ENCODE peak calls at places on chromosomes 12 and 14, in ten cellular contexts. O is caudate nucleus; Z is activated gamma-delta T cell treated with anti-CD3 and anti-CD28 coated beads, Interleukin-2, amount 50 U/mL, for 16 hours; X is type B pancreatic cell; S is kidney tubule cell; I is ELF-1; B is GM20000; D is A549; J is T-helper 9 cell; M is activated T-cell treated with anti-CD3 and anti-CD28 coated beads for 4 hours. R is an unnamed sample.

GRCh38 chr12:111457577-111457976 is 51.9 kb downstream of the SH2B3 start:
- DNase-seq in X (no peak), S (no peak), Z (no peak), J (no peak), O (no peak), B (no peak), D (no peak), I (no peak), M (no peak), R (no peak)

GRCh38 chr12:57011438-57012424 is 4.6 kb downstream of the TAC3 start:
- DNase-seq in Z (no peak), I (no peak), O (no peak), M (no peak), B (peak; percentile 44), X (no peak), D (no peak), J (no peak), S (no peak), R (peak; percentile 71)

GRCh38 chr12:129959889-129960288 is 56.1 kb upstream of the TMEM132D start:
- DNase-seq in X (no peak), I (no peak), B (no peak), J (no peak), O (no peak), S (no peak), Z (no peak), D (no peak), M (no peak), R (no peak)

GRCh38 chr14:34707722-34708121 is 6.7 kb downstream of the CFL2 start:
- DNase-seq in S (no peak), I (no peak), Z (no peak), B (no peak), O (no peak), M (no peak), J (no peak), X (no peak), D (no peak), R (no peak)

GRCh38 chr14:33493990-33494389 is 456.9 kb downstream of the EGLN3 start:
- DNase-seq in B (no peak), O (no peak), S (no peak), M (no peak), X (no peak), I (no peak), D (no peak), J (no peak), Z (no peak), R (no peak)

GRCh38 chr14:30751646-30752416 is 122.5 kb upstream of the COCH start:
- DNase-seq in J (no peak), O (no peak), X (no peak), I (no peak), M (no peak), D (no peak), Z (no peak), S (peak; percentile 1), B (no peak), R (no peak)

GRCh38 chr12:74170645-74171477 is 366.8 kb upstream of the ATXN7L3B start:
- DNase-seq in J (no peak), S (no peak), B (no peak), I (no peak), Z (no peak), M (no peak), X (no peak), D (no peak), O (no peak), R (no peak)

GRCh38 chr12:110229409-110229808 is 51.6 kb upstream of the ATP2A2 start:
- DNase-seq in S (no peak), D (no peak), J (no peak), M (no peak), O (no peak), B (no peak), Z (no peak), X (no peak), I (no peak), R (no peak)

GRCh38 chr14:75459099-75459741 is 31.4 kb downstream of the JDP2 start:
- DNase-seq in X (no peak), B (no peak), M (no peak), O (peak; percentile 49), S (peak; percentile 83), I (no peak), Z (no peak), D (no peak), J (no peak), R (no peak)

GRCh38 chr12:117360551-117361311 is 695 bp downstream of the NOS1 start:
- DNase-seq in M (no peak), X (no peak), I (peak; percentile 24), D (no peak), B (no peak), Z (no peak), S (no peak), J (no peak), O (no peak), R (no peak)

GRCh38 chr12:64169999-64170398 is 52.1 kb downstream of the KICS2 start:
- DNase-seq in B (no peak), S (no peak), M (no peak), O (no peak), D (no peak), I (no peak), Z (no peak), X (no peak), J (no peak), R (no peak)

GRCh38 chr12:104387190-104387589 is 69.6 kb upstream of the CHST11 start:
- DNase-seq in M (no peak), B (no peak), X (no peak), S (peak; percentile 37), O (no peak), I (no peak), J (no peak), D (no peak), Z (no peak), R (no peak)

GRCh38 chr14:105092124-105092911 is 27.1 kb upstream of the GPR132 start:
- DNase-seq in M (no peak), Z (no peak), I (peak; percentile 50), X (no peak), S (peak; percentile 55), O (no peak), D (peak; percentile 49), B (peak; percentile 30), J (no peak), R (no peak)

GRCh38 chr14:81464253-81465001 is 64.3 kb upstream of the STON2 start:
- DNase-seq in X (no peak), Z (peak; percentile 49), B (peak; percentile 75), I (peak; percentile 66), J (peak; percentile 32), D (peak; percentile 60), S (peak; percentile 68), O (peak; percentile 66), M (peak; percentile 64), R (peak; percentile 17)

GRCh38 chr14:91835197-91835919 is 32.0 kb downstream of the TC2N start:
- DNase-seq in Z (no peak), M (no peak), J (peak; percentile 14), I (no peak), O (no peak), B (peak; percentile 39), D (no peak), S (peak; percentile 17), X (no peak), R (no peak)

GRCh38 chr12:51630256-51630880 is 39.3 kb downstream of the SCN8A start:
- DNase-seq in X (no peak), J (no peak), B (no peak), S (no peak), M (no peak), D (no peak), O (no peak), I (no peak), Z (no peak), R (no peak)

GRCh38 chr14:77151918-77152588 is 10.5 kb upstream of the ZDHHC22 start:
- DNase-seq in I (no peak), D (peak; percentile 83), Z (no peak), B (peak; percentile 62), O (peak; percentile 26), M (no peak), S (peak; percentile 36), J (no peak), X (no peak), R (no peak)

GRCh38 chr12:83945871-83946270 is 966.7 kb downstream of the SLC6A15 start:
- DNase-seq in O (no peak), M (no peak), J (no peak), D (peak; percentile 4), B (no peak), X (no peak), Z (no peak), I (no peak), S (peak; percentile 6), R (no peak)

GRCh38 chr14:89915114-89915878 is 39.2 kb downstream of the EFCAB11 start:
- DNase-seq in X (no peak), B (peak; percentile 55), I (peak; percentile 61), D (peak; percentile 46), J (peak; percentile 40), M (peak; percentile 58), S (peak; percentile 63), O (peak; percentile 84), Z (peak; percentile 48), R (peak; percentile 58)

GRCh38 chr14:88269816-88270416 is 53.2 kb downstream of the KCNK10 start:
- DNase-seq in D (no peak), Z (no peak), I (no peak), O (no peak), X (no peak), S (no peak), M (no peak), J (no peak), B (no peak), R (no peak)

GRCh38 chr14:24322672-24323071 is 11.4 kb downstream of the LTB4R start:
- DNase-seq in J (no peak), X (no peak), D (no peak), B (no peak), I (no peak), S (no peak), M (no peak), O (no peak), Z (no peak), R (no peak)

GRCh38 chr14:106141242-106142220 is 615.1 kb downstream of the TMEM121 start:
- DNase-seq in O (no peak), X (no peak), I (no peak), D (no peak), Z (no peak), M (no peak), S (no peak), J (peak; percentile 37), B (no peak), R (peak; percentile 52)

GRCh38 chr14:30681752-30682355 is 59.7 kb downstream of the SCFD1 start:
- DNase-seq in S (peak; percentile 14), X (no peak), B (no peak), I (no peak), M (no peak), Z (no peak), D (peak; percentile 8), J (no peak), O (no peak), R (no peak)

GRCh38 chr12:18427520-18427919 is 166.2 kb downstream of the PIK3C2G start:
- DNase-seq in M (no peak), X (no peak), D (no peak), J (no peak), O (no peak), Z (no peak), B (no peak), I (no peak), S (no peak), R (no peak)

GRCh38 chr14:80310950-80311349 is 99.6 kb upstream of the DIO2 start:
- DNase-seq in I (no peak), D (no peak), B (no peak), X (no peak), M (no peak), J (no peak), O (no peak), S (no peak), Z (no peak), R (no peak)

GRCh38 chr14:35047961-35048513 is 2.0 kb downstream of the FAM177A1 start:
- DNase-seq in M (no peak), Z (no peak), S (no peak), X (no peak), B (no peak), J (no peak), D (no peak), I (no peak), O (no peak), R (no peak)